ENCODE peak calls at places on chromosomes 13 and 19, in ten cellular contexts. M is esophagus squamous epithelium; V is ascending aorta; F is cardiac muscle cell; P is mammary epithelial cell; G is right lobe of liver; L is psoas muscle; Y is A549; Q is CD8-positive, alpha-beta memory T cell; A is ovary. U is an unnamed sample.
A peak's percentile ranks its signal among the peaks of the same experiment; 100 is the strongest.

GRCh38 chr13:71799320-71799719 is 67.7 kb downstream of the DACH1 start:
- DNase-seq in M (no peak), V (no peak), F (no peak), P (no peak), G (no peak), L (no peak), Y (no peak), Q (no peak), A (no peak), U (no peak)

GRCh38 chr19:18591735-18592385 is 3.3 kb downstream of the REX1BD start:
- DNase-seq in M (no peak), V (no peak), F (no peak), P (no peak), G (no peak), L (no peak), Y (no peak), Q (no peak), A (no peak), U (no peak)

GRCh38 chr19:45290381-45290931 is 32.2 kb downstream of the CKM start:
- DNase-seq in M (no peak), V (no peak), F (no peak), P (no peak), G (peak; percentile 75), L (no peak), Y (no peak), Q (no peak), A (no peak), U (no peak)

GRCh38 chr19:56934438-56935090 is 94.0 kb upstream of the PEG3 start:
- DNase-seq in M (no peak), V (no peak), F (no peak), P (no peak), G (no peak), L (no peak), Y (no peak), Q (no peak), A (no peak), U (no peak)

GRCh38 chr19:45363861-45364459 is 6.4 kb downstream of the ERCC2 start:
- DNase-seq in M (no peak), V (no peak), F (no peak), P (no peak), G (no peak), L (no peak), Y (no peak), Q (no peak), A (no peak), U (no peak)

GRCh38 chr19:23521471-23521870 is 126.2 kb upstream of the ZNF91 start:
- DNase-seq in M (no peak), V (no peak), F (no peak), P (peak; percentile 64), G (no peak), L (no peak), Y (no peak), Q (no peak), A (no peak), U (no peak)

GRCh38 chr19:51501594-51502263 is at the start of gene SIGLEC12:
- DNase-seq in M (no peak), V (no peak), F (no peak), P (no peak), G (peak; percentile 43), L (no peak), Y (no peak), Q (no peak), A (no peak), U (no peak)

GRCh38 chr13:23851106-23851505 is 38.1 kb downstream of the MIPEP start:
- DNase-seq in M (no peak), V (no peak), F (peak; percentile 38), P (no peak), G (no peak), L (no peak), Y (no peak), Q (no peak), A (no peak), U (no peak)

GRCh38 chr13:29458419-29458818 is 137.1 kb downstream of the SLC7A1 start:
- DNase-seq in M (no peak), V (no peak), F (no peak), P (peak; percentile 41), G (no peak), L (no peak), Y (no peak), Q (no peak), A (no peak), U (no peak)

GRCh38 chr19:49409441-49410029 is 13.7 kb downstream of the PTH2 start:
- DNase-seq in M (no peak), V (no peak), F (no peak), P (no peak), G (no peak), L (no peak), Y (no peak), Q (no peak), A (no peak), U (no peak)

GRCh38 chr19:56106397-56106849 is 14.7 kb downstream of the ZNF787 start:
- DNase-seq in M (no peak), V (no peak), F (no peak), P (no peak), G (peak; percentile 32), L (no peak), Y (no peak), Q (no peak), A (no peak), U (no peak)

GRCh38 chr13:85236431-85236830 is 562.8 kb downstream of the SLITRK6 start:
- DNase-seq in M (no peak), V (no peak), F (peak; percentile 49), P (peak; percentile 77), G (no peak), L (no peak), Y (no peak), Q (no peak), A (no peak), U (no peak)

GRCh38 chr19:13119654-13120053 is 1.6 kb downstream of the NACC1 start:
- DNase-seq in M (no peak), V (no peak), F (no peak), P (no peak), G (no peak), L (no peak), Y (no peak), Q (no peak), A (no peak), U (no peak)

GRCh38 chr19:10553943-10554381 is 10.3 kb downstream of the ATG4D start:
- DNase-seq in M (no peak), V (no peak), F (no peak), P (peak; percentile 90), G (no peak), L (peak; percentile 58), Y (no peak), Q (peak; percentile 64), A (no peak), U (no peak)

GRCh38 chr19:10551698-10552301 is 8.1 kb downstream of the ATG4D start:
- DNase-seq in M (no peak), V (no peak), F (peak; percentile 45), P (peak; percentile 51), G (no peak), L (no peak), Y (no peak), Q (peak; percentile 48), A (no peak), U (no peak)

GRCh38 chr19:10553087-10553667 is 9.5 kb downstream of the ATG4D start:
- DNase-seq in M (no peak), V (no peak), F (no peak), P (no peak), G (no peak), L (peak; percentile 51), Y (no peak), Q (no peak), A (no peak), U (no peak)

GRCh38 chr19:10550336-10550735 is 6.6 kb downstream of the ATG4D start:
- DNase-seq in M (no peak), V (no peak), F (no peak), P (no peak), G (no peak), L (no peak), Y (no peak), Q (no peak), A (no peak), U (no peak)

GRCh38 chr19:10552596-10553053 is 8.9 kb downstream of the ATG4D start:
- DNase-seq in M (no peak), V (no peak), F (peak; percentile 26), P (no peak), G (no peak), L (no peak), Y (peak; percentile 48), Q (no peak), A (no peak), U (no peak)
- H3K4me1 ChIP-seq in M (peaks cover 32% of the 10 kb centered on the region), V (no peaks in the 10 kb centered on the region), F (no peaks in the 10 kb centered on the region), P (peaks cover 45% of the 10 kb centered on the region), G (no peaks in the 10 kb centered on the region), L (no peaks in the 10 kb centered on the region), Y (no peaks in the 10 kb centered on the region), Q (peaks cover 56% of the 10 kb centered on the region), A (no peaks in the 10 kb centered on the region), U (no peaks in the 10 kb centered on the region)

DNA sequence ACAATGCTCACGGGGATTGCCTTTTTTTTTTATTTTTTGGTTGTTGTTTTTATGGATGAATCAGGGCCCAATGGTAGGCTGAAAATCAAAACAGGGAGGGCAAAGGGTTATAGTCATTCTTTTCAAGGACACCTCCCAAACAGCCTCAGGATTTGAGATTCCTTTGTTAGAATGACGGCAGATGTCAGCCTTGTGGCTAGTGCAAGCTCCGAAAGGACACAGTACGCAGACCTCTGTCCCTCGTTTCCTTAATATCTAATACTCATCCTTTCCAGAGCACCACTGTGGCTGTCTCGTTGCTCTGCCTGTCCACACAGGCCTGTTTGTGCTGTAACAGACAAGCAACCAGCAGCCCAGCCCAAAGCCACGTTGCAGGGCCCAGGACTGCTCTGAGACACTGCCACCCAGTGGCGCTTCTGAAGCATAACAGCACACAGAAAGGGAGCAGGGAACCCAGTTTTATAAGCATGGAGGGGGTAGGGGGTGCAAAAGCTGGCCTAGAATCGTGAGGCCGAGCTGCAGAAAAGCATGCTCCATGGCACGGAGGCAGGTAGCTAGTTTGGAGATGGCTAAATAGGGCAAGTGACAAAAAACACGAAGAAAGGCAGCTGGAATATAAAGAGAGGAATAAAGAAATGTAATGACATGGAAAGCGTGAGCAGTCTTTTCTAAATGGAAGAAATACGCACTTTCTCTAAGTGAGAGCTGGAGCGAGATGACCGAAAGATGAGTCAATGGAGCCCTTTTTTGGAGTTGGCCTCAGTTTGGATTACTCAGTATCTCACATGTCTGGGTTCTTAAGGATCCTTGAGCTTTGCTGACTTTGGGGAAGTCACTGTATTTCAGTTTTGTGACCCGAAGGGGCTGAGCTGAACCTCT is 40.7 kb upstream of the MEDAG start:
- DNase-seq in M (peak; percentile 13), V (no peak), F (peak; percentile 96), P (peak; percentile 89), G (peak; percentile 80), L (peak; percentile 87), Y (peak; percentile 64), Q (peak; percentile 15), A (peak; percentile 84), U (peak; percentile 70)
- H3K4me3 ChIP-seq in M (peak overlapping the region; percentile 21), V (no peak overlapping the region), F (no peak overlapping the region), P (no peak overlapping the region), G (no peak overlapping the region), L (no peak overlapping the region), Y (no peak overlapping the region), Q (no peak overlapping the region), A (no peak overlapping the region), U (no peak overlapping the region)

GRCh38 chr19:1151037-1151716 is 22.9 kb downstream of the SBNO2 start:
- DNase-seq in M (no peak), V (no peak), F (no peak), P (no peak), G (peak; percentile 44), L (peak; percentile 55), Y (no peak), Q (no peak), A (no peak), U (no peak)
- H3K27ac ChIP-seq in M (peak overlapping the region; percentile 73), V (peak overlapping the region; percentile 81), F (no peak overlapping the region), P (no peak overlapping the region), G (peak overlapping the region; percentile 32), L (peak overlapping the region; percentile 80), Y (peak overlapping the region; percentile 73), Q (no peak overlapping the region), A (no peak overlapping the region), U (peak overlapping the region; percentile 71)

GRCh38 chr19:17525141-17525540 is 13.7 kb downstream of the PGLS start:
- DNase-seq in M (no peak), V (no peak), F (no peak), P (no peak), G (no peak), L (no peak), Y (no peak), Q (no peak), A (no peak), U (no peak)
- H3K4me1 ChIP-seq in M (peaks cover 5% of the 10 kb centered on the region), V (no peaks in the 10 kb centered on the region), F (no peaks in the 10 kb centered on the region), P (no peaks in the 10 kb centered on the region), G (no peaks in the 10 kb centered on the region), L (no peaks in the 10 kb centered on the region), Y (no peaks in the 10 kb centered on the region), Q (peaks cover 19% of the 10 kb centered on the region), A (no peaks in the 10 kb centered on the region), U (no peaks in the 10 kb centered on the region)

U was measured in breast epithelium.